ENCODE peak calls at places on chromosome 17, in ten cellular contexts. F, E, A, W, L, U, V, X, P and S are unnamed samples.
A peak's percentile ranks its signal among the peaks of the same experiment; 100 is the strongest.

GRCh38 chr17:1829579-1830257 is at the start of the genes RPA1 and SMYD4:
- DNase-seq in F (peak; percentile 91), E (peak; percentile 93), A (peak; percentile 29), W (peak; percentile 95), L (peak; percentile 33), U (peak; percentile 20), V (peak; percentile 48), X (peak; percentile 83), P (peak; percentile 91), S (no peak)

GRCh38 chr17:80475949-80476876 is at the start of gene NPTX1:
- DNase-seq in F (no peak), E (no peak), A (no peak), W (no peak), L (no peak), U (no peak), V (no peak), X (no peak), P (no peak), S (no peak)

GRCh38 chr17:75837899-75838298 is 6.3 kb downstream of the UNC13D start:
- DNase-seq in F (no peak), E (no peak), A (no peak), W (no peak), L (no peak), U (no peak), V (no peak), X (no peak), P (no peak), S (no peak)

GRCh38 chr17:8964801-8965393 is 610 bp downstream of the PIK3R5 start:
- DNase-seq in F (no peak), E (peak; percentile 63), A (no peak), W (peak; percentile 73), L (no peak), U (no peak), V (no peak), X (no peak), P (no peak), S (no peak)

GRCh38 chr17:19426631-19427030 is 15.6 kb downstream of the RNF112 start:
- DNase-seq in F (peak; percentile 22), E (no peak), A (no peak), W (no peak), L (no peak), U (no peak), V (no peak), X (no peak), P (no peak), S (no peak)

GRCh38 chr17:55726440-55726839 is 3.8 kb upstream of the TMEM100 start:
- DNase-seq in F (peak; percentile 85), E (no peak), A (peak; percentile 99), W (no peak), L (peak; percentile 80), U (peak; percentile 75), V (no peak), X (peak; percentile 98), P (peak; percentile 17), S (peak; percentile 82)

GRCh38 chr17:76382803-76383644 is 1.4 kb upstream of the SPHK1 start:
- DNase-seq in F (peak; percentile 82), E (peak; percentile 73), A (no peak), W (peak; percentile 82), L (no peak), U (no peak), V (no peak), X (peak; percentile 39), P (peak; percentile 67), S (no peak)

GRCh38 chr17:76793775-76794174 is 55.9 kb downstream of the MFSD11 start:
- DNase-seq in F (no peak), E (no peak), A (no peak), W (no peak), L (no peak), U (no peak), V (no peak), X (no peak), P (no peak), S (no peak)

GRCh38 chr17:78252701-78253635 is 21.5 kb downstream of the TMEM235 start:
- DNase-seq in F (no peak), E (no peak), A (no peak), W (peak; percentile 59), L (no peak), U (no peak), V (no peak), X (no peak), P (no peak), S (no peak)

GRCh38 chr17:1573932-1574696 is 11.5 kb upstream of the PITPNA start:
- DNase-seq in F (peak; percentile 94), E (peak; percentile 79), A (no peak), W (peak; percentile 94), L (peak; percentile 55), U (no peak), V (no peak), X (peak; percentile 77), P (peak; percentile 89), S (no peak)

GRCh38 chr17:3960764-3961163 is 3.5 kb downstream of the ATP2A3 start:
- DNase-seq in F (no peak), E (no peak), A (no peak), W (no peak), L (no peak), U (no peak), V (no peak), X (peak; percentile 86), P (peak; percentile 44), S (no peak)

GRCh38 chr17:72311004-72311403 is 190.2 kb downstream of the SOX9 start:
- DNase-seq in F (no peak), E (peak; percentile 23), A (no peak), W (no peak), L (no peak), U (no peak), V (peak; percentile 23), X (no peak), P (no peak), S (no peak)

GRCh38 chr17:79806863-79807720 is 10.2 kb upstream of the CBX8 start:
- DNase-seq in F (no peak), E (no peak), A (no peak), W (no peak), L (no peak), U (no peak), V (no peak), X (no peak), P (no peak), S (no peak)

GRCh38 chr17:28928061-28928460 is 23.3 kb downstream of the PHF12 start:
- DNase-seq in F (no peak), E (peak; percentile 29), A (no peak), W (no peak), L (no peak), U (no peak), V (no peak), X (no peak), P (no peak), S (no peak)

GRCh38 chr17:7836596-7837374 is 2.8 kb downstream of the KDM6B start:
- DNase-seq in F (peak; percentile 93), E (peak; percentile 77), A (peak; percentile 98), W (peak; percentile 94), L (peak; percentile 91), U (no peak), V (peak; percentile 73), X (peak; percentile 99), P (peak; percentile 98), S (no peak)

GRCh38 chr17:38464723-38465419 is 36.6 kb downstream of the ARHGAP23 start:
- DNase-seq in F (peak; percentile 96), E (no peak), A (no peak), W (peak; percentile 86), L (peak; percentile 83), U (peak; percentile 77), V (no peak), X (peak; percentile 96), P (peak; percentile 73), S (peak; percentile 74)

GRCh38 chr17:1941241-1942065 is 83.7 kb downstream of the RTN4RL1 start:
- DNase-seq in F (no peak), E (no peak), A (no peak), W (no peak), L (no peak), U (no peak), V (no peak), X (no peak), P (no peak), S (no peak)

GRCh38 chr17:19415806-19416775 is 5.1 kb downstream of the RNF112 start:
- DNase-seq in F (peak; percentile 51), E (no peak), A (no peak), W (no peak), L (no peak), U (no peak), V (no peak), X (no peak), P (no peak), S (no peak)

GRCh38 chr17:73369126-73369525 is 57.3 kb upstream of the CDC42EP4 start:
- DNase-seq in F (no peak), E (no peak), A (no peak), W (no peak), L (no peak), U (no peak), V (no peak), X (no peak), P (no peak), S (no peak)

GRCh38 chr17:43396491-43397060 is 2.2 kb upstream of the ARL4D start:
- DNase-seq in F (no peak), E (no peak), A (no peak), W (no peak), L (no peak), U (no peak), V (no peak), X (no peak), P (no peak), S (no peak)

DNA sequence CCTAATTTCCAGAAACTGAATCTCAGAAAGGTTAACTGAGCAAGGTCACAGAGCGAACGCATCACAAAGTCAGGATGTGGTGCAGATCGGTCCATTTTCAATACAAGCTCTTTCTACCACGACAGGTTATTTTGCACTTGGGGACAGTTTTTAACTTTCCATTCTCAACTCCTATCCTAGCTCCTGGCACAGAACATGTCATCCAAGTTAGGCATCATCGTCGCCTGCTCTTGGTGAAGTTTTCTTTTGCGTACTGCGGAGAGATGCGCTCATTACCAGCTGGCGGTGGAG is 15.5 kb upstream of the ERN1 start:
- DNase-seq in F (no peak), E (no peak), A (no peak), W (no peak), L (no peak), U (no peak), V (no peak), X (no peak), P (no peak), S (no peak)
- TF ChIP-seq CTCF in F (no peak), E (no peak), A (no peak), W (no peak), L (peak; percentile 4), U (no peak), V (no peak), X (no peak), P (no peak), S (peak; percentile 8)

GRCh38 chr17:65751263-65751662 is 189.8 kb upstream of the AXIN2 start:
- DNase-seq in F (no peak), E (no peak), A (no peak), W (no peak), L (no peak), U (no peak), V (no peak), X (no peak), P (no peak), S (no peak)
- H3K4me3 ChIP-seq in F (no peak overlapping the region), E (no peak overlapping the region), A (no peak overlapping the region), W (no peak overlapping the region), L (no peak overlapping the region), U (no peak overlapping the region), V (no peak overlapping the region), X (no peak overlapping the region), P (no peak overlapping the region), S (no peak overlapping the region)

GRCh38 chr17:17120716-17121115 is 78.5 kb downstream of the MPRIP start:
- DNase-seq in F (no peak), E (no peak), A (no peak), W (no peak), L (no peak), U (no peak), V (no peak), X (peak; percentile 65), P (no peak), S (no peak)
- TF ChIP-seq CTCF in F (no peak), E (no peak), A (no peak), W (no peak), L (no peak), U (no peak), V (no peak), X (peak; percentile 10), P (no peak), S (no peak)

GRCh38 chr17:58416937-58417299 is 416 bp downstream of the RNF43 start:
- DNase-seq in F (no peak), E (no peak), A (no peak), W (no peak), L (no peak), U (no peak), V (no peak), X (no peak), P (no peak), S (no peak)
- H3K4me3 ChIP-seq in F (peak overlapping the region; percentile 53), E (no peak overlapping the region), A (no peak overlapping the region), W (peak overlapping the region; percentile 41), L (no peak overlapping the region), U (no peak overlapping the region), V (peak overlapping the region; percentile 53), X (no peak overlapping the region), P (peak overlapping the region; percentile 32), S (no peak overlapping the region)